ENCODE peak calls at places on chromosomes 5 and 9, in six cellular contexts. M is IMR-90, G is mesenchymal stem cell, U is H9, K is H1, C is mesendoderm. L is an unnamed sample.

GRCh38 chr5:42759456-42759855 is 2.8 kb downstream of the CCDC152 start:
- DNase-seq in M (no peak), U (no peak), K (no peak), C (no peak), G (no peak), L (no peak)

GRCh38 chr9:128361296-128361980 is 9.7 kb upstream of the URM1 start:
- DNase-seq in U (no peak), M (no peak), C (no peak), G (no peak), K (no peak), L (no peak)

GRCh38 chr9:98332405-98332831 is 77.0 kb upstream of the TBC1D2 start:
- DNase-seq in G (no peak), C (no peak), K (no peak), U (no peak), M (no peak), L (no peak)

GRCh38 chr5:137206030-137206715 is 293.0 kb downstream of the SPOCK1 start:
- DNase-seq in C (no peak), U (no peak), M (peak), G (no peak), K (no peak), L (no peak)

GRCh38 chr5:135341021-135341666 is 57.9 kb downstream of the MACROH2A1 start:
- DNase-seq in M (no peak), K (no peak), C (no peak), U (no peak), G (no peak), L (no peak)

GRCh38 chr9:19481971-19482404 is 73.2 kb downstream of the ACER2 start:
- DNase-seq in C (no peak), U (no peak), M (no peak), G (no peak), K (no peak), L (no peak)

GRCh38 chr5:160119905-160120266 is 636 bp upstream of the PWWP2A start:
- DNase-seq in G (no peak), K (no peak), U (no peak), M (no peak), C (no peak), L (no peak)

GRCh38 chr5:40929049-40929448 is 19.8 kb downstream of the C7 start:
- DNase-seq in U (no peak), M (no peak), G (no peak), K (no peak), C (no peak), L (no peak)

GRCh38 chr9:100150209-100150608 is 51.2 kb downstream of the INVS start:
- DNase-seq in K (no peak), U (no peak), G (no peak), C (no peak), M (peak), L (no peak)

GRCh38 chr5:72063219-72063819 is 44.0 kb upstream of the MAP1B start:
- DNase-seq in M (peak), C (peak), U (peak), K (peak), G (peak), L (peak)

GRCh38 chr9:136886610-136887597 is 588 bp downstream of the TRAF2 start:
- DNase-seq in M (peak), C (peak), G (peak), K (peak), U (no peak), L (peak)

GRCh38 chr5:113112435-113112834 is 135.8 kb downstream of the DCP2 start:
- DNase-seq in M (peak), G (no peak), C (no peak), K (no peak), U (no peak), L (no peak)

GRCh38 chr5:57441557-57441956 is 41.1 kb downstream of the ACTBL2 start:
- DNase-seq in K (no peak), C (no peak), M (peak), U (no peak), G (peak), L (no peak)

GRCh38 chr9:137396227-137396626 is 26.7 kb downstream of the EXD3 start:
- DNase-seq in K (no peak), C (no peak), U (no peak), G (peak), M (peak), L (no peak)

GRCh38 chr9:76255781-76256455 is 138.3 kb downstream of the RFK start:
- DNase-seq in U (no peak), C (no peak), K (no peak), G (peak), M (peak), L (no peak)

GRCh38 chr9:77131411-77131810 is 45.9 kb upstream of the VPS13A start:
- DNase-seq in U (no peak), C (no peak), M (no peak), G (no peak), K (no peak), L (no peak)

GRCh38 chr5:17000296-17000939 is 64.3 kb upstream of the MYO10 start:
- DNase-seq in U (no peak), M (peak), G (peak), C (peak), K (no peak), L (no peak)

GRCh38 chr9:133237271-133237731 is 28.3 kb upstream of the OBP2B start:
- DNase-seq in M (no peak), C (peak), G (peak), K (peak), U (peak), L (no peak)

GRCh38 chr5:147565524-147565923 is 55.7 kb upstream of the DPYSL3 start:
- DNase-seq in C (peak), M (peak), G (peak), U (no peak), K (no peak), L (no peak)

GRCh38 chr9:88110026-88110425 is 28.2 kb downstream of the SPATA31C2 start:
- DNase-seq in C (no peak), U (no peak), M (no peak), K (no peak), G (no peak), L (no peak)

GRCh38 chr5:57414857-57415256 is 67.8 kb downstream of the ACTBL2 start:
- DNase-seq in G (no peak), U (no peak), C (no peak), M (peak), K (no peak), L (no peak)

GRCh38 chr5:81425569-81425968 is 31.6 kb upstream of the ACOT12 start:
- DNase-seq in M (peak), U (no peak), K (no peak), C (peak), G (peak), L (peak)

GRCh38 chr5:166672431-166672830 is 1619.0 kb upstream of the WWC1 start:
- DNase-seq in C (peak), U (no peak), M (no peak), K (no peak), G (no peak), L (no peak)

GRCh38 chr5:157266286-157267007 is 524 bp downstream of the CYFIP2 start:
- DNase-seq in K (peak), G (no peak), U (peak), M (no peak), C (peak), L (peak)

GRCh38 chr9:16530669-16531461 is 339.6 kb downstream of the BNC2 start:
- DNase-seq in K (no peak), C (no peak), G (peak), M (peak), U (no peak), L (no peak)

GRCh38 chr9:129776938-129777768 is 24.3 kb upstream of the PTGES start:
- DNase-seq in U (peak), C (peak), G (peak), M (peak), K (no peak), L (no peak)

GRCh38 chr9:68416891-68417570 is 60.6 kb downstream of the PGM5 start:
- DNase-seq in K (no peak), C (peak), G (no peak), U (peak), M (no peak), L (no peak)

GRCh38 chr9:79129865-79130480 is 441.8 kb upstream of the TLE4 start:
- DNase-seq in G (peak), U (no peak), M (peak), C (peak), K (peak), L (peak)

DNA sequence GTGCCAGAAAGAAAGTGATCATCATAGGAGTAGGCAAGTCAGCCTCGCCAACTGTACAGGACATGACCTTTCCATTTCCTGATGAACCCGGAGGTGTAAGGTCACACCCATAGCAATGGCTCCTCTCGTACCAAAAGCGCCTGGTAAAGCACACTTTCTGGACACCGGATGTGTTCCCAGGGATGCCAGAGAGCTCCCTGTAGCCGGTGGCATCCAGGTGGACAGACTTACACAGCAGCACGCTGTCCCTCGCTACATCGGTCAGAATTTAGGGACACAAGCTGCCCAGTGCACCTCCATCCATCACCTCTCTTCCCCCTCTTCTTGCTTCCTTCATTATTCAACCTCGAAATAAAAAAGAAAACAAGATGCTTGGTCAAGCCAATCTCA is 105.4 kb downstream of the SYK start:
- DNase-seq in K (no peak), G (no peak), U (no peak), M (no peak), C (no peak), L (no peak)
- H2BK15ac ChIP-seq in K (no peak), G (no peak), U (no peak), M (no peak), C (no peak), L (no peak)

DNA sequence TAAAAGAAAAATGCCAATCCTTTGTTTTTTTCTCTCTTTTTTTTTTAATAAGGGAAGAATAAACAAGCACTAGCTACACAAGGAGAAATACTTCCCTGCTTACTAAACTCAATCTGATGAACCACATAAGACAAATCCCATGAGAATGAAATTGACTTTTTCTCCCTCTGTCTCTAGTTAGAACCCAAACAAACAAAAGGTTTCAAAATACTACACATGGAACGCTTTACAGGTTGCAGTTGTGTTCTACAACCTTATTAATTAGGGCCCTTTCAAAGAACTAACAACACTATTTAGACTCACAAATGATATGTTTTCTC is 124.5 kb downstream of the PDE4D start:
- DNase-seq in U (no peak), C (no peak), G (no peak), M (no peak), K (no peak), L (no peak)
- H3K9ac ChIP-seq in U (no peak), C (no peak), G (peak), M (no peak), K (no peak), L (no peak)

GRCh38 chr5:60483046-60483445 is 216.9 kb downstream of the DEPDC1B start:
- DNase-seq in M (peak), U (no peak), G (no peak), K (no peak), C (no peak), L (no peak)
- H2AK5ac ChIP-seq in M (no peak), U (no peak), G (no peak), K (no peak), C (no peak), L (no peak)

GRCh38 chr5:14986413-14986812 is 114.8 kb upstream of the ANKH start:
- DNase-seq in K (no peak), C (no peak), U (no peak), M (no peak), G (no peak), L (no peak)
- H2BK15ac ChIP-seq in K (no peak), C (no peak), U (no peak), M (no peak), G (no peak), L (no peak)

GRCh38 chr9:106963684-106964083 is 100.7 kb downstream of the ZNF462 start:
- DNase-seq in U (no peak), C (no peak), M (no peak), K (no peak), G (no peak), L (no peak)

GRCh38 chr9:106962615-106963363 is 99.8 kb downstream of the ZNF462 start:
- DNase-seq in C (no peak), K (no peak), U (no peak), G (no peak), M (no peak), L (no peak)

GRCh38 chr9:106960238-106960637 is 97.3 kb downstream of the ZNF462 start:
- DNase-seq in G (no peak), K (no peak), M (no peak), U (no peak), C (no peak), L (no peak)

GRCh38 chr9:106962105-106962504 is 99.1 kb downstream of the ZNF462 start:
- DNase-seq in M (no peak), K (no peak), G (no peak), U (no peak), C (no peak), L (no peak)

GRCh38 chr9:106961623-106962022 is 98.7 kb downstream of the ZNF462 start:
- DNase-seq in M (peak), U (no peak), K (no peak), C (no peak), G (no peak), L (no peak)
- H3K9ac ChIP-seq in M (no peak), U (no peak), K (no peak), C (no peak), G (no peak), L (no peak)

DNA sequence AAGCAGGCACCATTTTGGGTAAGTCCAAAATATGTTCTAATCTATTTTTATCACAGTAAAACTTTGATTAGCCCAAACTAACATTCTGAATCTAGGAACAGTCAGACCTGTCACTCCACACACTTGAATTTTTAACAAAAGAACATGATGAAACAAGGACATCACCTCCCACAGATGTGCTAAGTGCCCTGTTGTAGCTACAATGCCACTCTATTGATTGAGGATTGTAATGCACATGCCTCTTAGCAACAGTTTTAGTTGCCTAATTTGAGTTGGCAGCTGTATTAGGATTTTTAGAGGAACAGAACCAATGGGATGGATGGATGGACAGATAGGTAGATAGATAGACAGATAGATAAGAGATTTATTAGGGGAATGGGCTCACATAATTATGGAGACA is 20.3 kb upstream of the RNF20 start:
- DNase-seq in U (no peak), K (no peak), C (peak), M (no peak), G (no peak), L (no peak)
- H2AK5ac ChIP-seq in U (no peak), K (no peak), C (no peak), M (peak), G (no peak), L (no peak)

L was measured in neuronal stem cell.